ENCODE peak calls at places on chromosomes 16 and 17, in seven cellular contexts. One of them, this sample, is unnamed.

GRCh38 chr16:6356881-6357280 is 975.8 kb upstream of the RBFOX1 start:
- DNase-seq in ascending aorta: no peak
- DNase-seq in GM23338: no peak
- DNase-seq in brain microvascular endothelial cell: no peak
- DNase-seq in OCI-LY7: no peak
- DNase-seq in transverse colon: no peak
- DNase-seq in PC-3: no peak
- DNase-seq in this sample: no peak

GRCh38 chr16:88703486-88704309 is 2.5 kb downstream of the RNF166 start:
- DNase-seq in ascending aorta: no peak
- DNase-seq in GM23338: no peak
- DNase-seq in brain microvascular endothelial cell: no peak
- DNase-seq in OCI-LY7: peak; percentile 73
- DNase-seq in transverse colon: peak; percentile 62
- DNase-seq in PC-3: no peak
- DNase-seq in this sample: no peak

GRCh38 chr17:30961213-30962188 is 9.3 kb upstream of the RNF135 start:
- DNase-seq in ascending aorta: no peak
- DNase-seq in GM23338: peak; percentile 17
- DNase-seq in brain microvascular endothelial cell: peak; percentile 11
- DNase-seq in OCI-LY7: peak; percentile 57
- DNase-seq in transverse colon: no peak
- DNase-seq in PC-3: no peak
- DNase-seq in this sample: no peak

GRCh38 chr17:78497115-78497540 is 80.1 kb downstream of the DNAH17 start:
- DNase-seq in ascending aorta: peak; percentile 19
- DNase-seq in GM23338: peak; percentile 91
- DNase-seq in brain microvascular endothelial cell: peak; percentile 73
- DNase-seq in OCI-LY7: peak; percentile 77
- DNase-seq in transverse colon: peak; percentile 67
- DNase-seq in PC-3: peak; percentile 91
- DNase-seq in this sample: peak; percentile 83

GRCh38 chr17:65359016-65359415 is 202.4 kb downstream of the AXIN2 start:
- DNase-seq in ascending aorta: no peak
- DNase-seq in GM23338: no peak
- DNase-seq in brain microvascular endothelial cell: peak; percentile 83
- DNase-seq in OCI-LY7: no peak
- DNase-seq in transverse colon: no peak
- DNase-seq in PC-3: peak; percentile 95
- DNase-seq in this sample: peak; percentile 67

GRCh38 chr16:27286446-27286845 is 17.9 kb upstream of the NSMCE1 start:
- DNase-seq in ascending aorta: no peak
- DNase-seq in GM23338: no peak
- DNase-seq in brain microvascular endothelial cell: peak; percentile 93
- DNase-seq in OCI-LY7: no peak
- DNase-seq in transverse colon: no peak
- DNase-seq in PC-3: peak; percentile 85
- DNase-seq in this sample: peak; percentile 92

GRCh38 chr17:31541559-31541958 is 150.1 kb downstream of the RAB11FIP4 start:
- DNase-seq in ascending aorta: no peak
- DNase-seq in GM23338: peak; percentile 45
- DNase-seq in brain microvascular endothelial cell: no peak
- DNase-seq in OCI-LY7: peak; percentile 62
- DNase-seq in transverse colon: no peak
- DNase-seq in PC-3: no peak
- DNase-seq in this sample: no peak

GRCh38 chr17:74268554-74268953 is 5.5 kb upstream of the DNAI2 start:
- DNase-seq in ascending aorta: no peak
- DNase-seq in GM23338: no peak
- DNase-seq in brain microvascular endothelial cell: no peak
- DNase-seq in OCI-LY7: no peak
- DNase-seq in transverse colon: no peak
- DNase-seq in PC-3: no peak
- DNase-seq in this sample: no peak

GRCh38 chr17:8488931-8489330 is 53.2 kb downstream of the NDEL1 start:
- DNase-seq in ascending aorta: no peak
- DNase-seq in GM23338: no peak
- DNase-seq in brain microvascular endothelial cell: peak; percentile 98
- DNase-seq in OCI-LY7: no peak
- DNase-seq in transverse colon: no peak
- DNase-seq in PC-3: peak; percentile 27
- DNase-seq in this sample: no peak
- TF ChIP-seq CTCF in ascending aorta: no peak
- TF ChIP-seq CTCF in GM23338: no peak
- TF ChIP-seq CTCF in brain microvascular endothelial cell: no peak
- TF ChIP-seq CTCF in OCI-LY7: no peak
- TF ChIP-seq CTCF in transverse colon: no peak
- TF ChIP-seq CTCF in PC-3: no peak
- TF ChIP-seq CTCF in this sample: no peak

DNA sequence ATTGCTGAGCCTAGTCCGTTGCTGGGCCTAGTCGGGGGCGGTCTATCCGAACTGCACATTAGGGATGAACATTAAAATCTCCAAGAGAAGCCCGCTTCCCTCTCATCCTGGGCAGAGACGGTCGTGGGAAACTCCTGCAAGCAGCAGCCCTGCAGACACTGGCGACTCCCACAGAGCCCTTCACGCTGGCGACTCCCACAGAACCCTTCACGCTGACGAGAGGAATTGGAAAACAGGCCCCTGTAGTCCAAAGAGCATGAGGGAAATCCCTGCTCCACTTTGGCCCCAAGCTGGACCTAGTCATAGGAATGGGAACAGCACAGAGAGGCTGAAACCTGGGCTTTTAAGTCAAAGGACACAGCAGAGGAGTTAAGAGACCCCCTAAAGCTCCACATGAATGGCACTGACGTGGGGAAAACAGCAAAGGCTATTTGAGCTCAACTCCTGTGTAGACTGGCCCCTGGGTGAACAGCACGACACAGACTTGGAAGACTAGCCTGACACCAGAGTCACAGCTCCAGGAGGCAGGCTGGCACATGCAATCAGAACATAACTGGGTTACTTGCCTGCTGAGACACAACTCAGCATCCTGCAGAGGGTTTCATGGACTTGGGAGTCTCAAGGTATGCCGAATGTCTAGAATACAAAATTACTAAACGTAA is 42.2 kb downstream of the WDR45B start:
- DNase-seq in ascending aorta: no peak
- DNase-seq in GM23338: no peak
- DNase-seq in brain microvascular endothelial cell: no peak
- DNase-seq in OCI-LY7: no peak
- DNase-seq in transverse colon: no peak
- DNase-seq in PC-3: no peak
- DNase-seq in this sample: no peak
- H3K27ac ChIP-seq in ascending aorta: no peak overlapping the region
- H3K27ac ChIP-seq in GM23338: no peak overlapping the region
- H3K27ac ChIP-seq in brain microvascular endothelial cell: no peak overlapping the region
- H3K27ac ChIP-seq in OCI-LY7: no peak overlapping the region
- H3K27ac ChIP-seq in transverse colon: no peak overlapping the region
- H3K27ac ChIP-seq in PC-3: no peak overlapping the region
- H3K27ac ChIP-seq in this sample: peak overlapping the region; percentile 70

DNA sequence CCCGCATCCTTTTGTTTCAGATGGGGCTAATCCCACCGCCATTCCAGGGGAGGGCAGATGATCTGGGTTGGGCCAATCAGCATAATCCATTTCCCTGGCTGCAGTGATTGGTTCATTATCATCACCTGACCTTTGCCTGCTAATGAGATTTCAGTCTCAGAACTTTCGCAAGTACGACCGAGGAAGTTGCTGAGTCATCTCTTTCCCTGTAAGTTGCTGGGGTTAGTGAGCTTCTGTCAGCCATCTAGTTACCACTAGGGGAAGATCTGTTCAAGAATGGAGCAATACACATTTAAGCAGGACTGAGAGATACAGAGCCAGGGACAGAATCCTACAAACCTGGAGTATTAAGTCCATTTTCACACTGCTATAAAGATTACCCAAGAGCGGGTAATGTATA is 65.3 kb upstream of the NUDT7 start:
- DNase-seq in ascending aorta: no peak
- DNase-seq in GM23338: peak; percentile 79
- DNase-seq in brain microvascular endothelial cell: peak; percentile 19
- DNase-seq in OCI-LY7: no peak
- DNase-seq in transverse colon: no peak
- DNase-seq in PC-3: no peak
- DNase-seq in this sample: no peak
- TF ChIP-seq CTCF in ascending aorta: no peak
- TF ChIP-seq CTCF in GM23338: peak; percentile 25
- TF ChIP-seq CTCF in brain microvascular endothelial cell: no peak
- TF ChIP-seq CTCF in OCI-LY7: no peak
- TF ChIP-seq CTCF in transverse colon: no peak
- TF ChIP-seq CTCF in PC-3: no peak
- TF ChIP-seq CTCF in this sample: no peak

GRCh38 chr17:49201481-49201927 is 8.9 kb downstream of the GNGT2 start:
- DNase-seq in ascending aorta: no peak
- DNase-seq in GM23338: no peak
- DNase-seq in brain microvascular endothelial cell: peak; percentile 25
- DNase-seq in OCI-LY7: no peak
- DNase-seq in transverse colon: no peak
- DNase-seq in PC-3: no peak
- DNase-seq in this sample: no peak

GRCh38 chr17:49204521-49204920 is 5.9 kb downstream of the GNGT2 start:
- DNase-seq in ascending aorta: no peak
- DNase-seq in GM23338: no peak
- DNase-seq in brain microvascular endothelial cell: no peak
- DNase-seq in OCI-LY7: no peak
- DNase-seq in transverse colon: no peak
- DNase-seq in PC-3: no peak
- DNase-seq in this sample: no peak

GRCh38 chr17:49200423-49201083 is 9.8 kb downstream of the GNGT2 start:
- DNase-seq in ascending aorta: no peak
- DNase-seq in GM23338: no peak
- DNase-seq in brain microvascular endothelial cell: no peak
- DNase-seq in OCI-LY7: no peak
- DNase-seq in transverse colon: no peak
- DNase-seq in PC-3: no peak
- DNase-seq in this sample: no peak

GRCh38 chr17:49209061-49209571 is 1.3 kb downstream of the GNGT2 start:
- DNase-seq in ascending aorta: no peak
- DNase-seq in GM23338: no peak
- DNase-seq in brain microvascular endothelial cell: no peak
- DNase-seq in OCI-LY7: no peak
- DNase-seq in transverse colon: no peak
- DNase-seq in PC-3: no peak
- DNase-seq in this sample: no peak

DNA sequence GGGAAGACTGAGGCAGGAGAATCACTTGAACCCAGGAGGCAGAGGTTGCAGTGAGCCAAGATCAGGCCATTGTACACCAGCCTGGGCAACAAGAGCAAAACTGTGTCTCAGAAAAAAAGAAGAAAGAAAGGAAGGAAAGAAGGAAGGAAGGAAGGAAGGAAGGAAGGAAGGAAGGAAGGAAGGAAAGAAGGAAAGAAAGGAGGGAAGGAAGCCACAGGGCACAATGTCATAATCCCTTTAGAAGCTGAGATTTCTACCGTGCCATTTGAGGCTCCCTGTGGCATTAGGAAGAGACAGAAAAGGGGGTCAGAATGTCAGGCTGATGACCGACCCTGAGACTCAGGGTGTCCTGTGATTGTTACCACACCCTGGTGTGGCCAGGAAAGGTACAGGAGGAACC is 6.6 kb downstream of the GNGT2 start:
- DNase-seq in ascending aorta: no peak
- DNase-seq in GM23338: no peak
- DNase-seq in brain microvascular endothelial cell: no peak
- DNase-seq in OCI-LY7: no peak
- DNase-seq in transverse colon: no peak
- DNase-seq in PC-3: no peak
- DNase-seq in this sample: no peak
- H3K27ac ChIP-seq in ascending aorta: no peak overlapping the region
- H3K27ac ChIP-seq in GM23338: no peak overlapping the region
- H3K27ac ChIP-seq in brain microvascular endothelial cell: no peak overlapping the region
- H3K27ac ChIP-seq in OCI-LY7: no peak overlapping the region
- H3K27ac ChIP-seq in transverse colon: no peak overlapping the region
- H3K27ac ChIP-seq in PC-3: no peak overlapping the region
- H3K27ac ChIP-seq in this sample: no peak overlapping the region

GRCh38 chr16:1906052-1906845 is 12.0 kb downstream of the HS3ST6 start:
- DNase-seq in ascending aorta: no peak
- DNase-seq in GM23338: no peak
- DNase-seq in brain microvascular endothelial cell: no peak
- DNase-seq in OCI-LY7: no peak
- DNase-seq in transverse colon: no peak
- DNase-seq in PC-3: no peak
- DNase-seq in this sample: no peak
- TF ChIP-seq CTCF in ascending aorta: no peak
- TF ChIP-seq CTCF in GM23338: no peak
- TF ChIP-seq CTCF in brain microvascular endothelial cell: no peak
- TF ChIP-seq CTCF in OCI-LY7: no peak
- TF ChIP-seq CTCF in transverse colon: no peak
- TF ChIP-seq CTCF in PC-3: no peak
- TF ChIP-seq CTCF in this sample: no peak

GRCh38 chr16:4016648-4017047 is 99.6 kb downstream of the ADCY9 start:
- DNase-seq in ascending aorta: no peak
- DNase-seq in GM23338: no peak
- DNase-seq in brain microvascular endothelial cell: no peak
- DNase-seq in OCI-LY7: no peak
- DNase-seq in transverse colon: no peak
- DNase-seq in PC-3: no peak
- DNase-seq in this sample: no peak
- H3K27ac ChIP-seq in ascending aorta: peak overlapping the region; percentile 83
- H3K27ac ChIP-seq in GM23338: no peak overlapping the region
- H3K27ac ChIP-seq in brain microvascular endothelial cell: no peak overlapping the region
- H3K27ac ChIP-seq in OCI-LY7: no peak overlapping the region
- H3K27ac ChIP-seq in transverse colon: no peak overlapping the region
- H3K27ac ChIP-seq in PC-3: no peak overlapping the region
- H3K27ac ChIP-seq in this sample: no peak overlapping the region

GRCh38 chr17:36196099-36196496 is 460 bp downstream of the CCL3L1 start:
- DNase-seq in ascending aorta: no peak
- DNase-seq in GM23338: no peak
- DNase-seq in brain microvascular endothelial cell: no peak
- DNase-seq in OCI-LY7: no peak
- DNase-seq in transverse colon: no peak
- DNase-seq in PC-3: no peak
- DNase-seq in this sample: no peak
- TF ChIP-seq CTCF in ascending aorta: no peak
- TF ChIP-seq CTCF in GM23338: no peak
- TF ChIP-seq CTCF in brain microvascular endothelial cell: no peak
- TF ChIP-seq CTCF in OCI-LY7: no peak
- TF ChIP-seq CTCF in transverse colon: no peak
- TF ChIP-seq CTCF in PC-3: no peak
- TF ChIP-seq CTCF in this sample: no peak